ENCODE peak calls at places on chromosomes 6 and 20, in ten cellular contexts. L is GM12864, H is tibial artery, C is astrocyte of the spinal cord, N is colonic mucosa, Q is cardiac fibroblast, J is suprapubic skin, O is neural progenitor cell, R is stomach, Z is GM06990. V is an unnamed sample.

GRCh38 chr20:48690888-48691287 is 136.9 kb downstream of the PREX1 start:
- DNase-seq in L (no peak), H (no peak), C (no peak), N (peak; percentile 81), Q (peak; percentile 72), J (no peak), O (no peak), R (no peak), Z (no peak), V (peak; percentile 78)

GRCh38 chr6:82363368-82364086 is at the start of gene TPBG:
- DNase-seq in L (no peak), H (peak; percentile 72), C (peak; percentile 82), N (peak; percentile 74), Q (peak; percentile 67), J (peak; percentile 77), O (peak; percentile 94), R (peak; percentile 58), Z (peak; percentile 69), V (peak; percentile 60)

GRCh38 chr6:4973415-4973814 is 30.4 kb downstream of the RPP40 start:
- DNase-seq in L (no peak), H (no peak), C (no peak), N (no peak), Q (no peak), J (no peak), O (no peak), R (no peak), Z (no peak), V (no peak)

GRCh38 chr20:24959591-24960301 is 10.7 kb downstream of the CST7 start:
- DNase-seq in L (no peak), H (no peak), C (no peak), N (peak; percentile 13), Q (no peak), J (no peak), O (no peak), R (peak; percentile 17), Z (no peak), V (no peak)

GRCh38 chr20:63708301-63709148 is 686 bp downstream of the ZGPAT start:
- DNase-seq in L (no peak), H (peak; percentile 66), C (no peak), N (no peak), Q (no peak), J (peak; percentile 67), O (peak; percentile 54), R (no peak), Z (no peak), V (no peak)

GRCh38 chr6:686528-686927 is 6.4 kb downstream of the EXOC2 start:
- DNase-seq in L (no peak), H (no peak), C (no peak), N (no peak), Q (no peak), J (no peak), O (peak; percentile 34), R (no peak), Z (no peak), V (no peak)

GRCh38 chr6:142943746-142944125 is 1.2 kb downstream of the HIVEP2 start:
- DNase-seq in L (peak; percentile 29), H (peak; percentile 65), C (peak; percentile 47), N (peak; percentile 29), Q (peak; percentile 56), J (peak; percentile 65), O (peak; percentile 15), R (no peak), Z (peak; percentile 69), V (peak; percentile 64)

GRCh38 chr6:74603676-74604075 is 602.2 kb downstream of the COL12A1 start:
- DNase-seq in L (no peak), H (no peak), C (peak; percentile 38), N (no peak), Q (no peak), J (no peak), O (no peak), R (no peak), Z (no peak), V (no peak)

GRCh38 chr6:45450132-45450531 is 72.4 kb upstream of the SUPT3H start:
- DNase-seq in L (no peak), H (no peak), C (no peak), N (no peak), Q (no peak), J (no peak), O (no peak), R (no peak), Z (no peak), V (no peak)

GRCh38 chr6:45448417-45449389 is 71.0 kb upstream of the SUPT3H start:
- DNase-seq in L (no peak), H (no peak), C (peak; percentile 45), N (no peak), Q (peak; percentile 35), J (no peak), O (no peak), R (no peak), Z (no peak), V (no peak)

GRCh38 chr6:45454008-45454911 is 76.5 kb upstream of the SUPT3H start:
- DNase-seq in L (no peak), H (no peak), C (peak; percentile 60), N (no peak), Q (peak; percentile 36), J (no peak), O (no peak), R (no peak), Z (no peak), V (no peak)

GRCh38 chr6:45447721-45448120 is 70.0 kb upstream of the SUPT3H start:
- DNase-seq in L (no peak), H (no peak), C (no peak), N (no peak), Q (peak; percentile 50), J (no peak), O (no peak), R (no peak), Z (no peak), V (no peak)

DNA sequence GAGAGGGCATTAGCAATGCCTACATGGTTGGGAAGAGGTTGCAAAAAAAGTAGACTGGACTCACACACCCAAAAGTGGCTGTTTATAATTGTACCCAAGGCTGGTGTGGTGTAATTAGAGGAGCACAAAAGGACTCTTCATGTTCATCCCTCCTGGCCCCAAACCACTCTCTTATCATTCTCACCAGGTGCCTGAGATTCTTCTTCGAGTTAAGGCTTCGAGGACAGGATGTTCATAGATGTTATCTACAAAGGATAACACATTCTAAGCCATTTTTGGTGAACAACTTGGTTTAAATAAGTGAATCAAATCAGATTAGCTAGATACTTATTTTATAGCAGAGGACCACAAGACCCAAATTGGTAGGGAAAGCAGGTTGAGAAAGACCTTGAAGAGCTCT is 73.1 kb upstream of the SUPT3H start:
- DNase-seq in L (no peak), H (no peak), C (no peak), N (no peak), Q (no peak), J (no peak), O (no peak), R (no peak), Z (no peak), V (no peak)
- H3K4me3 ChIP-seq in L (no peak overlapping the region), H (no peak overlapping the region), C (no peak overlapping the region), N (no peak overlapping the region), Q (no peak overlapping the region), J (no peak overlapping the region), O (no peak overlapping the region), R (no peak overlapping the region), Z (no peak overlapping the region), V (no peak overlapping the region)

GRCh38 chr6:111872521-111873177 is 603 bp downstream of the FYN start:
- DNase-seq in L (no peak), H (peak; percentile 69), C (peak; percentile 66), N (peak; percentile 42), Q (peak; percentile 61), J (peak; percentile 75), O (peak; percentile 77), R (no peak), Z (peak; percentile 39), V (peak; percentile 64)
- TF ChIP-seq CTCF in L (peak; percentile 20), H (no peak), C (no peak), N (no peak), Q (no peak), J (no peak), O (peak; percentile 8), R (no peak), Z (no peak), V (no peak)

DNA sequence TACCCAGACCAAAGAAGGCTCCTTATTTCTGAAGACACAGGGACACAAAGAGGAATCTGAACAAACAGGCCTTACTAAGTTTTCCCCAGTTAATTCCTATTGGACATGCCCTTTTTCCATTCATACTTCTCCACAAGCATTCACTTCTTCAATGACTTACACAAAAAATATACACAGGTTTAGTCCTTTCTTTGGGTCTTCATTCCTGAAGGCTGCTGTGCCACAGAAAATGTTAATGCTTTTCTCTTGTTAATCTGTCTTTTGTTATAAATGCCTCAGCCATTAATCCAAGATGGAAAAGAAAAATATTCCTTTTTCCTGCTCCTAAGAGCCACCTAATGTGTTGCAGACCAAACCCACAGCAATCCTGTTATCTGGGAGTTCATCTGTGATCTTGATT is 71.2 kb downstream of the QRSL1 start:
- DNase-seq in L (no peak), H (no peak), C (no peak), N (no peak), Q (no peak), J (no peak), O (no peak), R (no peak), Z (no peak), V (no peak)
- H3K4me3 ChIP-seq in L (no peak overlapping the region), H (no peak overlapping the region), C (no peak overlapping the region), N (no peak overlapping the region), Q (no peak overlapping the region), J (no peak overlapping the region), O (no peak overlapping the region), R (no peak overlapping the region), Z (no peak overlapping the region), V (no peak overlapping the region)

GRCh38 chr20:39849171-39849570 is 839.9 kb downstream of the MAFB start:
- DNase-seq in L (no peak), H (no peak), C (no peak), N (no peak), Q (no peak), J (no peak), O (no peak), R (no peak), Z (no peak), V (no peak)

GRCh38 chr20:39851459-39851858 is 837.6 kb downstream of the MAFB start:
- DNase-seq in L (no peak), H (no peak), C (peak; percentile 34), N (no peak), Q (no peak), J (no peak), O (no peak), R (no peak), Z (no peak), V (no peak)

GRCh38 chr20:39850821-39851330 is 838.2 kb downstream of the MAFB start:
- DNase-seq in L (no peak), H (no peak), C (no peak), N (no peak), Q (no peak), J (no peak), O (peak; percentile 37), R (no peak), Z (no peak), V (no peak)

GRCh38 chr20:39850236-39850635 is 838.8 kb downstream of the MAFB start:
- DNase-seq in L (no peak), H (no peak), C (no peak), N (no peak), Q (no peak), J (no peak), O (no peak), R (no peak), Z (no peak), V (no peak)

DNA sequence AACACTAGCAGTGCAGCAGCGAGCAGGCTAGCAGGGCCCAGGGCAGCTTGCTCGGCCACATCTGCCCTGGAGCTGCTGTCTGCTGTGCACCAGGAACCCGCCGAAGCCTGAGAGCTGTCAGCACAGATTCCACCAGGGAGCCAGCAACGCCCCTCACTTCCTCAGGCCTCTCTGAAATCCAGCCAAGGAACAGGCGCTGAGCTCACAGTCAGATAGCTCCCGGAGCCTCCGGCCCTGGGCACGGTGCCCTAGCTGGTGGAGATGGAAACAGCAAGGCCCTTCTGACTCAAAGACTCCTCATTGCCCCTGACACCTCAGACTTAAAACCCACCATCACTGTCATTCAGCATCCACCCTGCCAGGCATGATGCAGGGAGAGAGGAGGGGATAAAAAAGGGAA is 839.4 kb downstream of the MAFB start:
- DNase-seq in L (no peak), H (peak; percentile 85), C (peak; percentile 92), N (peak; percentile 54), Q (peak; percentile 95), J (peak; percentile 82), O (no peak), R (peak; percentile 28), Z (no peak), V (peak; percentile 55)
- TF ChIP-seq CTCF in L (no peak), H (no peak), C (no peak), N (no peak), Q (no peak), J (no peak), O (no peak), R (no peak), Z (no peak), V (no peak)